ENCODE peak calls at places on chromosomes 1 and 21, in six cellular contexts. H is upper lobe of right lung, L is astrocyte of the spinal cord, P is pancreas, T is right cardiac atrium, Q is epithelial cell of esophagus. A is an unnamed sample.

GRCh38 chr1:62428351-62428750 is 8.5 kb upstream of the USP1 start:
- DNase-seq in H (no peak), L (no peak), P (no peak), T (no peak), Q (no peak), A (no peak)

GRCh38 chr1:163168053-163168452 is 34.7 kb downstream of the RGS5 start:
- DNase-seq in H (no peak), L (peak; percentile 97), P (no peak), T (no peak), Q (peak; percentile 84), A (no peak)

GRCh38 chr1:17090844-17091243 is 28.4 kb downstream of the PADI2 start:
- DNase-seq in H (no peak), L (no peak), P (peak; percentile 44), T (no peak), Q (no peak), A (no peak)

GRCh38 chr1:229097356-229097755 is 173.6 kb upstream of the RAB4A start:
- DNase-seq in H (no peak), L (no peak), P (no peak), T (no peak), Q (no peak), A (no peak)

GRCh38 chr1:168498159-168498609 is 45.6 kb downstream of the XCL2 start:
- DNase-seq in H (no peak), L (peak; percentile 57), P (no peak), T (no peak), Q (no peak), A (no peak)

GRCh38 chr1:219862366-219862765 is 66.0 kb downstream of the SLC30A10 start:
- DNase-seq in H (no peak), L (no peak), P (no peak), T (no peak), Q (no peak), A (no peak)

GRCh38 chr21:15850645-15851044 is 120.9 kb downstream of the USP25 start:
- DNase-seq in H (no peak), L (peak; percentile 65), P (no peak), T (no peak), Q (peak; percentile 68), A (no peak)

GRCh38 chr1:245598524-245599310 is 443.9 kb downstream of the KIF26B start:
- DNase-seq in H (no peak), L (no peak), P (no peak), T (peak; percentile 51), Q (no peak), A (no peak)

GRCh38 chr1:245290836-245291235 is 136.1 kb downstream of the KIF26B start:
- DNase-seq in H (no peak), L (peak; percentile 16), P (no peak), T (no peak), Q (no peak), A (no peak)

GRCh38 chr1:219271914-219272545 is 98.4 kb downstream of the LYPLAL1 start:
- DNase-seq in H (no peak), L (peak; percentile 71), P (no peak), T (no peak), Q (no peak), A (no peak)

GRCh38 chr1:210358511-210359148 is 29.9 kb downstream of the HHAT start:
- DNase-seq in H (no peak), L (no peak), P (no peak), T (no peak), Q (peak; percentile 19), A (peak; percentile 11)

GRCh38 chr1:247287460-247287859 is 31.6 kb downstream of the VN1R5 start:
- DNase-seq in H (no peak), L (no peak), P (no peak), T (no peak), Q (no peak), A (no peak)

GRCh38 chr21:44802396-44803153 is 955 bp upstream of the UBE2G2 start:
- DNase-seq in H (no peak), L (no peak), P (no peak), T (no peak), Q (peak; percentile 8), A (peak; percentile 40)

GRCh38 chr1:190084552-190084951 is 393.1 kb downstream of the BRINP3 start:
- DNase-seq in H (no peak), L (no peak), P (no peak), T (no peak), Q (no peak), A (no peak)

GRCh38 chr1:228236744-228237143 is 28.9 kb downstream of the OBSCN start:
- DNase-seq in H (no peak), L (no peak), P (no peak), T (no peak), Q (peak; percentile 42), A (peak; percentile 42)

GRCh38 chr1:94202241-94202640 is 35.1 kb downstream of the ARHGAP29 start:
- DNase-seq in H (no peak), L (no peak), P (no peak), T (no peak), Q (peak; percentile 52), A (no peak)

GRCh38 chr1:201050515-201051277 is 27.2 kb upstream of the KIF21B start:
- DNase-seq in H (no peak), L (no peak), P (no peak), T (no peak), Q (no peak), A (no peak)

GRCh38 chr1:185325413-185325812 is 8.4 kb upstream of the IVNS1ABP start:
- DNase-seq in H (no peak), L (no peak), P (no peak), T (no peak), Q (no peak), A (no peak)

GRCh38 chr1:37479255-37480124 is 5.1 kb downstream of the ZC3H12A start:
- DNase-seq in H (peak; percentile 97), L (peak; percentile 85), P (peak; percentile 92), T (peak; percentile 86), Q (peak; percentile 100), A (peak; percentile 95)

GRCh38 chr21:25881524-25882376 is 147.0 kb downstream of the GABPA start:
- DNase-seq in H (peak; percentile 77), L (peak; percentile 67), P (peak; percentile 26), T (peak; percentile 65), Q (peak; percentile 62), A (peak; percentile 48)

GRCh38 chr1:118160825-118161224 is 24.2 kb downstream of the SPAG17 start:
- DNase-seq in H (no peak), L (no peak), P (no peak), T (no peak), Q (peak; percentile 90), A (no peak)

GRCh38 chr1:232937741-232938375 is 12.6 kb upstream of the NTPCR start:
- DNase-seq in H (no peak), L (no peak), P (no peak), T (no peak), Q (peak; percentile 33), A (no peak)

GRCh38 chr1:180925471-180926051 is 12.9 kb downstream of the KIAA1614 start:
- DNase-seq in H (no peak), L (no peak), P (no peak), T (no peak), Q (no peak), A (no peak)

GRCh38 chr1:224047538-224047937 is 66.4 kb upstream of the FBXO28 start:
- DNase-seq in H (no peak), L (peak; percentile 35), P (no peak), T (no peak), Q (no peak), A (no peak)

GRCh38 chr1:118223426-118223825 is 38.4 kb upstream of the SPAG17 start:
- DNase-seq in H (no peak), L (no peak), P (no peak), T (no peak), Q (peak; percentile 45), A (peak; percentile 21)

GRCh38 chr1:198933506-198933905 is 294.7 kb downstream of the PTPRC start:
- DNase-seq in H (no peak), L (peak; percentile 36), P (no peak), T (no peak), Q (no peak), A (no peak)

GRCh38 chr1:32636793-32637561 is 13.4 kb downstream of the ZBTB8OS start:
- DNase-seq in H (peak; percentile 88), L (peak; percentile 9), P (no peak), T (no peak), Q (peak; percentile 73), A (no peak)

GRCh38 chr1:226984521-226985238 is 44.6 kb downstream of the COQ8A start:
- DNase-seq in H (no peak), L (no peak), P (no peak), T (peak; percentile 52), Q (no peak), A (no peak)

GRCh38 chr21:15422761-15423160 is 307.0 kb upstream of the USP25 start:
- DNase-seq in H (no peak), L (peak; percentile 92), P (no peak), T (no peak), Q (peak; percentile 85), A (no peak)

GRCh38 chr1:66919828-66920227 is 4.8 kb downstream of the DNAI4 start:
- DNase-seq in H (no peak), L (no peak), P (no peak), T (no peak), Q (no peak), A (no peak)

GRCh38 chr21:41269535-41269934 is 47.1 kb upstream of the FAM3B start:
- DNase-seq in H (no peak), L (no peak), P (no peak), T (no peak), Q (no peak), A (no peak)

GRCh38 chr1:160837558-160838205 is 25.0 kb downstream of the CD244 start:
- DNase-seq in H (no peak), L (no peak), P (no peak), T (peak; percentile 14), Q (peak; percentile 29), A (peak; percentile 78)

GRCh38 chr1:237911911-237912310 is 21.2 kb upstream of the ZP4 start:
- DNase-seq in H (no peak), L (peak; percentile 10), P (no peak), T (no peak), Q (peak; percentile 68), A (no peak)

GRCh38 chr1:232196042-232196441 is 433.9 kb downstream of the SIPA1L2 start:
- DNase-seq in H (no peak), L (no peak), P (no peak), T (no peak), Q (no peak), A (no peak)

GRCh38 chr21:36994501-36995189 is 11.9 kb upstream of the RIPPLY3 start:
- DNase-seq in H (no peak), L (no peak), P (no peak), T (no peak), Q (peak; percentile 36), A (no peak)